ENCODE peak calls at places on chromosomes 1 and 21, in eight cellular contexts. P is stomach, A is neuronal stem cell, X is right lobe of liver, H is osteoblast, O is spleen, I is colonic mucosa, E is thoracic aorta. F is an unnamed sample.
A peak's percentile ranks its signal among the peaks of the same experiment; 100 is the strongest.

GRCh38 chr1:226417830-226418546 is 10.1 kb upstream of the PARP1 start:
- DNase-seq in A (no peak), O (no peak), E (no peak), X (no peak), I (no peak), P (no peak), H (no peak), F (no peak)

GRCh38 chr1:167332503-167332902 is 111.8 kb downstream of the POU2F1 start:
- DNase-seq in O (no peak), I (no peak), P (no peak), H (no peak), A (no peak), X (no peak), E (no peak), F (no peak)

GRCh38 chr1:205714190-205714905 is 34.0 kb upstream of the SLC45A3 start:
- DNase-seq in X (peak; percentile 90), H (no peak), P (no peak), A (no peak), I (no peak), E (peak; percentile 33), O (no peak), F (no peak)

GRCh38 chr21:34530264-34530663 is 18.3 kb upstream of the KCNE1 start:
- DNase-seq in O (no peak), H (peak; percentile 55), E (no peak), I (no peak), P (no peak), A (no peak), X (no peak), F (no peak)

GRCh38 chr1:2166695-2167094 is 27.9 kb downstream of the FAAP20 start:
- DNase-seq in H (no peak), I (no peak), X (no peak), E (no peak), P (no peak), O (no peak), A (no peak), F (no peak)

GRCh38 chr1:102872526-102872925 is 235.8 kb downstream of the COL11A1 start:
- DNase-seq in E (no peak), H (no peak), P (no peak), I (no peak), A (peak; percentile 2), O (peak; percentile 48), X (no peak), F (no peak)

GRCh38 chr1:45863117-45863670 is 59.8 kb downstream of the MAST2 start:
- DNase-seq in X (no peak), I (no peak), A (no peak), P (no peak), E (no peak), H (no peak), O (no peak), F (no peak)

GRCh38 chr21:28127390-28127789 is 865.3 kb downstream of the LTN1 start:
- DNase-seq in X (no peak), A (no peak), O (no peak), I (no peak), E (no peak), H (no peak), P (no peak), F (no peak)

GRCh38 chr1:32684167-32684811 is 18.3 kb downstream of the SYNC start:
- DNase-seq in H (no peak), A (no peak), P (peak; percentile 43), E (no peak), I (peak; percentile 50), X (no peak), O (no peak), F (no peak)

GRCh38 chr1:63969461-63969893 is 195.7 kb downstream of the ROR1 start:
- DNase-seq in O (no peak), I (no peak), H (no peak), E (no peak), P (no peak), X (no peak), A (no peak), F (no peak)

GRCh38 chr1:14954210-14954609 is 199.3 kb upstream of the TMEM51 start:
- DNase-seq in O (no peak), A (no peak), H (peak; percentile 88), X (no peak), I (no peak), P (no peak), E (no peak), F (no peak)

GRCh38 chr21:44910229-44911065 is 10.3 kb downstream of the ITGB2 start:
- DNase-seq in E (no peak), P (no peak), I (no peak), X (no peak), O (no peak), A (no peak), H (no peak), F (peak; percentile 69)

GRCh38 chr1:243851765-243852164 is 1.7 kb upstream of the AKT3 start:
- DNase-seq in O (no peak), A (no peak), H (no peak), P (no peak), E (no peak), X (no peak), I (no peak), F (no peak)

GRCh38 chr1:147622731-147623130 is 47.6 kb downstream of the ACP6 start:
- DNase-seq in E (no peak), I (no peak), H (no peak), A (no peak), X (no peak), O (no peak), P (no peak), F (no peak)

GRCh38 chr1:205810448-205811157 is 2.4 kb downstream of the SLC41A1 start:
- DNase-seq in X (no peak), P (no peak), H (peak; percentile 88), I (no peak), E (no peak), O (no peak), A (no peak), F (no peak)

GRCh38 chr21:31564439-31564838 is 95.1 kb upstream of the SOD1 start:
- DNase-seq in X (no peak), H (peak; percentile 86), O (no peak), I (no peak), E (no peak), P (no peak), A (no peak), F (no peak)

GRCh38 chr1:31771891-31772668 is 7.9 kb upstream of the ADGRB2 start:
- DNase-seq in H (no peak), E (no peak), O (no peak), A (no peak), I (no peak), X (no peak), P (no peak), F (peak; percentile 64)

GRCh38 chr21:35994605-35995004 is 65.7 kb downstream of the SETD4 start:
- DNase-seq in X (no peak), O (no peak), A (no peak), H (no peak), E (no peak), P (no peak), I (no peak), F (no peak)
- H3K27me3 ChIP-seq in X (no peaks in the 10 kb centered on the region), O (peaks cover 78% of the 10 kb centered on the region), A (no peaks in the 10 kb centered on the region), H (peaks cover 36% of the 10 kb centered on the region), E (no peaks in the 10 kb centered on the region), P (peaks cover 20% of the 10 kb centered on the region), I (no peaks in the 10 kb centered on the region), F (peaks cover 19% of the 10 kb centered on the region)

GRCh38 chr1:89855413-89856123 is 34.7 kb downstream of the LRRC8D start:
- DNase-seq in I (no peak), P (no peak), X (no peak), H (peak; percentile 82), O (no peak), E (no peak), A (no peak), F (no peak)
- H3K27ac ChIP-seq in I (no peak overlapping the region), P (no peak overlapping the region), X (no peak overlapping the region), H (peak overlapping the region; percentile 81), O (peak overlapping the region; percentile 1), E (no peak overlapping the region), A (no peak overlapping the region), F (no peak overlapping the region)

DNA sequence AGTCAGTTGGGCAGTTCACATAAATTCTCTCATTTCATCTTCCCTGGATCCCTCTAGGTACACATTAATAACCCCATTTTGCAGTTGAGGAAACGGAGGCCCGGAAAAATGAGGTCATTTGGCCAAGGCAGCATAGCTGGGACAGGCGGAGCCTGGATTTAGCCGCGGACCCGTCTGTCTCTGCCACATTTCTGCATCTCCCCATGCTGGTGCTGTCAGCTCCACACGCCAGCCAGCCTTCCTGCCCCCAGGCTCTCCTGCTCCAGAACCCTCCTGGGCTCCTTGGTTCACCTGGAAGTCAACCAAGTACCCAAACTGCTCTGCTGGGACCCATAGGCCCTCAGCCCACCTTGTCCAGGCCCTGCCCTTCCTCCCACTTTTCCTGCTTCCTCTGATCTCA is 7.6 kb downstream of the FOXO6 start:
- DNase-seq in I (no peak), E (no peak), H (peak; percentile 68), A (no peak), P (no peak), O (no peak), X (no peak), F (no peak)
- H3K27me3 ChIP-seq in I (peaks cover 11% of the 10 kb centered on the region), E (no peaks in the 10 kb centered on the region), H (peaks cover 62% of the 10 kb centered on the region), A (no peaks in the 10 kb centered on the region), P (peaks cover 64% of the 10 kb centered on the region), O (peaks cover 75% of the 10 kb centered on the region), X (peaks cover 4% of the 10 kb centered on the region), F (peaks cover 75% of the 10 kb centered on the region)

DNA sequence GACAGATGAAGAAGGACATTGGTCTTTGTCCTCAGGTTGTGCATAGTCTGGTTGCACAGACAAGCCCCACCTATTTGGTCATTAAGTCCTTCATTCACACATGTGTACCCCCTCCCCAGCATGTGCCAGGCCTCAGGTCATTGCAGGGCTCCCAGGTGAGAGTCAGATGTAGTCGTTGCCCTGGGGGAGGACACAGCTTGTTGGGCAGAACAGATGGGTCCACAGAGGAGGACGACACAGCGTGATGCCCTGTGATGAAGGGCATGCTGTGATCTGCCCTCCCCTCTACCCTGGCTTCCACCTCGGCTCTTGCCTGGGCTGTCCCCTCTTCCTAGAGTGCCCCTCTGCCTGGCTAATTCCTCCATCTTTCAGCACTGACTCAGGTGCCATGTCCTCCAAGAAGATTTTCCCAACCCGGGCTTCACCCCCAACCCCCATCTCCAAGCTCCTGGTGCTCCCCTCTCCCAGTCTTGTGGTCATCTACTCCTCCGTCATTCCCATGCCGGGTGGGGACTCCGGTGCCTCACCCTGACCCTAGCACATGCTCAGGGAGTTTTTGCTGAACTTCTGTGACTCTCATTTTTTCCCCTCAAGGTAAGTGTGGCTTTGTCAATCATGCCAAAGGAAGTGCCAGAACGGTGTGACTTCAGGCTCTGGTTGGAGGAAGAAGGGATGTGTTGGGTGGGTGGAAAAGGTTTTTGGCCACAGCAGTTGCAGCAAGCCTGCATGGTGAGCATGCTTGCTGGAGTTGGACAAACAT is 220.5 kb downstream of the FOXD2 start:
- DNase-seq in A (no peak), H (no peak), P (peak; percentile 21), O (peak; percentile 40), X (no peak), E (no peak), I (no peak), F (no peak)
- H3K27ac ChIP-seq in A (no peak overlapping the region), H (no peak overlapping the region), P (no peak overlapping the region), O (no peak overlapping the region), X (no peak overlapping the region), E (peak overlapping the region; percentile 99), I (no peak overlapping the region), F (no peak overlapping the region)

F was measured in left lung.